ENCODE peak calls at places on chromosomes 3 and 15, in four cellular contexts. Y is H1, S is GM12878, C is HepG2. D is an unnamed sample.

GRCh38 chr15:71334874-71335273 is 219.6 kb downstream of the THSD4 start:
- DNase-seq in Y (no peak), S (no peak), C (no peak), D (no peak)

GRCh38 chr3:171640520-171641412 is 169.5 kb downstream of the PLD1 start:
- DNase-seq in Y (no peak), S (no peak), C (peak; percentile 25), D (no peak)

GRCh38 chr3:149296972-149297371 is 36.5 kb downstream of the TM4SF18 start:
- DNase-seq in Y (no peak), S (no peak), C (no peak), D (no peak)

GRCh38 chr3:54859204-54859603 is 68.7 kb downstream of the LRTM1 start:
- DNase-seq in Y (no peak), S (no peak), C (no peak), D (no peak)

GRCh38 chr15:65088643-65089021 is 12.1 kb downstream of the KBTBD13 start:
- DNase-seq in Y (no peak), S (no peak), C (peak; percentile 64), D (no peak)

GRCh38 chr3:101963902-101964362 is 114.6 kb downstream of the NFKBIZ start:
- DNase-seq in Y (no peak), S (no peak), C (no peak), D (no peak)

GRCh38 chr3:120567370-120568197 is 28.6 kb upstream of the NDUFB4 start:
- DNase-seq in Y (no peak), S (no peak), C (peak; percentile 11), D (peak; percentile 49)

GRCh38 chr3:51163051-51163450 is 222.0 kb upstream of the MANF start:
- DNase-seq in Y (no peak), S (no peak), C (no peak), D (no peak)

GRCh38 chr15:48096355-48096786 is 24.4 kb upstream of the SLC24A5 start:
- DNase-seq in Y (no peak), S (no peak), C (no peak), D (no peak)

GRCh38 chr3:182708810-182709209 is 84.5 kb upstream of the ATP11B start:
- DNase-seq in Y (no peak), S (no peak), C (no peak), D (no peak)

GRCh38 chr3:72766866-72767265 is 81.4 kb downstream of the SHQ1 start:
- DNase-seq in Y (no peak), S (no peak), C (no peak), D (no peak)

GRCh38 chr3:128453521-128454309 is 13.0 kb downstream of the DNAJB8 start:
- DNase-seq in Y (no peak), S (no peak), C (no peak), D (no peak)

GRCh38 chr3:129439381-129439816 is 349 bp downstream of the MBD4 start:
- DNase-seq in Y (no peak), S (no peak), C (no peak), D (no peak)

GRCh38 chr3:159855599-159856495 is 132.8 kb upstream of the IL12A start:
- DNase-seq in Y (no peak), S (no peak), C (no peak), D (no peak)

GRCh38 chr15:68230157-68231100 is 901 bp upstream of the CLN6 start:
- DNase-seq in Y (no peak), S (peak; percentile 51), C (no peak), D (peak; percentile 4)

GRCh38 chr3:196186661-196187573 is 24.3 kb downstream of the ZDHHC19 start:
- DNase-seq in Y (peak; percentile 56), S (peak; percentile 64), C (no peak), D (no peak)

GRCh38 chr15:95799286-95800187 is 531.0 kb upstream of the NR2F2 start:
- DNase-seq in Y (no peak), S (no peak), C (peak; percentile 8), D (no peak)

GRCh38 chr3:43073116-43073835 is 32.6 kb downstream of the POMGNT2 start:
- DNase-seq in Y (no peak), S (no peak), C (no peak), D (no peak)

GRCh38 chr3:136994772-136995516 is 37.2 kb downstream of the IL20RB start:
- DNase-seq in Y (no peak), S (no peak), C (no peak), D (no peak)

GRCh38 chr15:92385096-92385495 is 8.6 kb upstream of the ST8SIA2 start:
- DNase-seq in Y (no peak), S (no peak), C (no peak), D (no peak)

GRCh38 chr15:51335538-51335961 is 2.8 kb downstream of the CYP19A1 start:
- DNase-seq in Y (no peak), S (peak; percentile 21), C (no peak), D (no peak)

GRCh38 chr15:20344601-20345400 is 196.8 kb downstream of the GOLGA6L6 start:
- DNase-seq in Y (no peak), S (no peak), C (no peak), D (no peak)

DNA sequence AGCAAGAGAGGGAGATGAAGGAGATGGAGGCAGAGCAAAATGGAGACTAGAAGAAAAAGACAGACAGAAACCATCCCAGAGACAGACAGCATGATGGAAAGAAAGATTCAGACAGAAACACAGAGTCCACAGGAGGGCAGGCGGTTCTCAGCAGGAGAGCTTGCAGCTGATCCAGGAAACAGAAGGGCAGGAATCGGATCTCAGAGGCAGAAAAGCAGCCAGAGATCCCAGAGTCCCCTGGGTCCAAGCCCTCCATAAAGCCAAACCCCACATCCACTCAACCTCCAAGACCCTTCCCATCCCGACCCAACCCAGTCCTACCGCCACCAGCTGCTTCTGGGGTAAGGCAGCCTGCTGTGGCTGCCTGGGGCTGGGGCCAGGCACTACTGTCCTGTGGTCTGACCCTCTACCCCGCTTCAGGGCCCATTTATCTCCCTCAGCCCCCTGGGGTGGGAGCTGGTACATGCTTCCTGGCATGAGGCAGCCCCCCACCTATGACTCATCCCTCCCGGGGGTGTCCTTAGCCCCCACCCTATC is at the start of gene UCN2:
- DNase-seq in Y (no peak), S (no peak), C (no peak), D (no peak)
- TF ChIP-seq SUZ12 in Y (no peak), S (no peak), C (no peak), D (no peak)

DNA sequence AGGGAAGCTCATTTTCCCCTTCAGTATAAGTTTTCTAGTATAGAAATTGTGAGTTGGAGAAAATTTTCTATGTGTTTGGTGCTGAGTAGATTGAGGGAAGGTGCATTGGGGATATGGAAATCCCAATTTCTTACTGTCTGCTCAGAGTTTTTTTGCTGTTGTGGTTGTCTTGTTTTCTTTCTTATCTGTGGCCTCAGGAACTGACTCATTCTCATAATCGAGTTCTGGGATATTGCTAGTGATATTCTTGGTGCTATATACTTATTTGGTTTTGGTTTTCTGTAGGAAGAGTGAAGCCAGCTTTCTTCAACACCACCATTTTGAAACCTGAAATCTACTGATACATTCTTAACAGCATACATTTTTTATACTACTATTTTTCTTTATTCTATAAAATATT is 869.2 kb downstream of the DIPK2A start:
- DNase-seq in Y (no peak), S (no peak), C (no peak), D (no peak)
- TF ChIP-seq SP1 in Y (no peak), S (no peak), C (no peak), D (no peak)

GRCh38 chr3:15387171-15387581 is 40.2 kb downstream of the METTL6 start:
- DNase-seq in Y (no peak), S (no peak), C (no peak), D (no peak)

GRCh38 chr3:15386352-15386751 is 41.0 kb downstream of the METTL6 start:
- DNase-seq in Y (no peak), S (no peak), C (no peak), D (no peak)

GRCh38 chr3:15382405-15382923 is 44.9 kb downstream of the METTL6 start:
- DNase-seq in Y (no peak), S (no peak), C (no peak), D (no peak)

GRCh38 chr3:15387735-15388134 is 39.6 kb downstream of the METTL6 start:
- DNase-seq in Y (no peak), S (no peak), C (no peak), D (no peak)

GRCh38 chr3:15384510-15385237 is 42.7 kb downstream of the METTL6 start:
- DNase-seq in Y (no peak), S (peak; percentile 84), C (no peak), D (no peak)
- TF ChIP-seq SUZ12 in Y (no peak), S (no peak), C (no peak), D (no peak)

DNA sequence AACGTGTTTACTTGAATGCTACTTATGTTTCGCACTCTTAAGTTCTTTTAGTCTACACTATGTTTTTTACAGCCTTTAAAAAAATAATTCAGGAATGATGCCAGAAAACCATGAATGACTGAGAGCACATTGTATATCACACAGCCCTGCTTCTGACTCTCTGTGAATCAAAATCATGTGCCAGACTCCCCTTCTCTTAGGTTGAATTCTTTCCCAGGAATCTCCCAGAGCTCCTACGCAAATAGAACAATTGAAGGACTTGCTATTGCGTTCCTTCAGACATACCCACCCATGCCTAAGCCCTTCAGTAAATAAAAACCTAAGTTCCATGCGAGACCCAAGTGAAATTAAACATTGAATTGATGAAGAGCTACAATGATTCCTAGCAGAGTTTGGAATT is 782.0 kb upstream of the ALCAM start:
- DNase-seq in Y (no peak), S (no peak), C (no peak), D (no peak)
- TF ChIP-seq SP1 in Y (no peak), S (no peak), C (no peak), D (no peak)

GRCh38 chr3:56985460-56986327 is 74.8 kb upstream of the SPATA12 start:
- DNase-seq in Y (no peak), S (no peak), C (no peak), D (no peak)
- TF ChIP-seq SUZ12 in Y (no peak), S (no peak), C (no peak), D (no peak)

GRCh38 chr3:135694142-135694541 is 271.4 kb upstream of the PPP2R3A start:
- DNase-seq in Y (peak; percentile 5), S (no peak), C (no peak), D (no peak)
- TF ChIP-seq SP1 in Y (no peak), S (no peak), C (no peak), D (no peak)

DNA sequence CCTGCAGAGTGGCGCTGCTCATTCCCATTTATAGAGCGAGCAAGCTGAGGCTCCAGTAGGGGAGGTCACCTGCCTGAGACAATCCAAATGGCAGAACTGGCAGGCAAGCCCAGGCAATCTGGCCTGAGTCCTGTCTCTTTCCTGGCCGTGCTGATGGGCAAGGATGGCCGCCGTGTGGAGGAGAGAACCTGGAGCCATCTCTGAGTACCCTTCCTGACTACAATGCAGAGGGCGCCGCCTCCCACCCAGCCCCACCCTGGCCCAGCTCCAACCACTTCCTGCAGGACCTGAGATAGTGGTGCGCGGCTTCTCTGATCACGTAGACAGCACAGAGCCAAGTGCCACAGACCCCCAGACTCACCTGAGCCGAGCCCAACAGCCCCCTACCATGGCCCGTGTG is 7.0 kb downstream of the TLR9 start:
- DNase-seq in Y (no peak), S (no peak), C (no peak), D (no peak)
- TF ChIP-seq SUZ12 in Y (no peak), S (no peak), C (no peak), D (no peak)

GRCh38 chr3:112627419-112627818 is 13.5 kb downstream of the CCDC80 start:
- DNase-seq in Y (no peak), S (no peak), C (no peak), D (no peak)
- TF ChIP-seq SP1 in Y (no peak), S (no peak), C (no peak), D (no peak)

GRCh38 chr15:58295637-58296036 is 136.2 kb upstream of the LIPC start:
- DNase-seq in Y (no peak), S (no peak), C (no peak), D (no peak)
- TF ChIP-seq SUZ12 in Y (no peak), S (no peak), C (no peak), D (no peak)

GRCh38 chr3:97719156-97719821 is 45.3 kb upstream of the ARL6 start:
- DNase-seq in Y (peak; percentile 23), S (peak; percentile 11), C (peak; percentile 50), D (peak; percentile 72)
- TF ChIP-seq SP1 in Y (no peak), S (no peak), C (no peak), D (no peak)